ENCODE peak calls at places on chromosomes 1 and 21, in seven cellular contexts. V, X, L, Z, B, G and W are unnamed samples.

GRCh38 chr1:245715970-245716369 is 561.2 kb downstream of the KIF26B start:
- DNase-seq in L (no peak), V (no peak), G (no peak), Z (no peak), B (peak; percentile 88), X (no peak), W (peak; percentile 55)

GRCh38 chr1:156090822-156091188 is 8.5 kb upstream of the MEX3A start:
- DNase-seq in L (peak; percentile 78), G (peak; percentile 96), V (peak; percentile 90), X (peak; percentile 83), B (peak; percentile 92), Z (peak; percentile 96), W (peak; percentile 83)

GRCh38 chr1:94522304-94522703 is 19.3 kb downstream of the F3 start:
- DNase-seq in G (no peak), B (peak; percentile 70), L (no peak), X (no peak), Z (peak; percentile 52), V (peak; percentile 21), W (no peak)

GRCh38 chr1:45014403-45015028 is 2.5 kb downstream of the UROD start:
- DNase-seq in Z (peak; percentile 91), X (peak; percentile 65), B (peak; percentile 77), L (peak; percentile 71), G (peak; percentile 90), V (peak; percentile 85), W (peak; percentile 84)

GRCh38 chr1:2556277-2557145 is at the start of gene TNFRSF14:
- DNase-seq in G (peak; percentile 90), L (peak; percentile 61), V (no peak), X (peak; percentile 56), Z (no peak), B (no peak), W (no peak)

GRCh38 chr21:34367320-34367935 is 3.6 kb downstream of the KCNE2 start:
- DNase-seq in L (peak; percentile 20), V (peak; percentile 44), X (no peak), G (peak; percentile 66), Z (peak; percentile 74), B (peak; percentile 78), W (peak; percentile 81)

GRCh38 chr21:25133939-25134338 is 473.3 kb downstream of the MRPL39 start:
- DNase-seq in V (no peak), Z (no peak), L (no peak), X (no peak), G (no peak), B (no peak), W (peak; percentile 43)

GRCh38 chr1:172916126-172916525 is 134.6 kb downstream of the TNFSF18 start:
- DNase-seq in B (peak; percentile 48), Z (no peak), L (no peak), G (no peak), V (no peak), X (no peak), W (no peak)

GRCh38 chr1:178046856-178047255 is 47.0 kb upstream of the RASAL2 start:
- DNase-seq in G (no peak), Z (no peak), V (no peak), B (no peak), X (no peak), L (no peak), W (no peak)

GRCh38 chr1:3352084-3352951 is 102.1 kb upstream of the ARHGEF16 start:
- DNase-seq in V (peak; percentile 54), G (no peak), B (peak; percentile 72), X (no peak), L (no peak), Z (peak; percentile 57), W (no peak)

GRCh38 chr1:31943546-31944184 is 5.5 kb upstream of the PTP4A2 start:
- DNase-seq in B (no peak), L (no peak), V (no peak), G (peak; percentile 65), Z (no peak), X (no peak), W (no peak)

GRCh38 chr1:174222166-174222949 is 63.0 kb downstream of the RABGAP1L start:
- DNase-seq in V (no peak), L (no peak), B (peak; percentile 33), G (no peak), X (no peak), Z (no peak), W (no peak)

GRCh38 chr1:25011270-25011669 is 81.2 kb upstream of the RUNX3 start:
- DNase-seq in X (no peak), Z (no peak), B (no peak), G (no peak), L (no peak), V (no peak), W (no peak)

GRCh38 chr21:35862969-35863368 is 197.4 kb downstream of the SETD4 start:
- DNase-seq in V (no peak), X (no peak), Z (no peak), G (no peak), B (no peak), L (no peak), W (no peak)

GRCh38 chr1:94322696-94323095 is 85.3 kb upstream of the ARHGAP29 start:
- DNase-seq in V (no peak), L (no peak), B (peak; percentile 79), X (no peak), G (no peak), Z (no peak), W (peak; percentile 83)

GRCh38 chr1:92583821-92584760 is 97.4 kb upstream of the GFI1 start:
- DNase-seq in V (no peak), Z (no peak), G (no peak), B (peak; percentile 36), L (no peak), X (no peak), W (no peak)

GRCh38 chr1:109249654-109250401 is 489 bp downstream of the CELSR2 start:
- DNase-seq in B (no peak), Z (no peak), L (no peak), G (no peak), V (peak; percentile 56), X (no peak), W (no peak)

GRCh38 chr21:35366348-35367085 is 317.4 kb upstream of the RUNX1 start:
- DNase-seq in G (no peak), V (no peak), Z (no peak), B (no peak), X (no peak), L (peak; percentile 37), W (no peak)

GRCh38 chr1:200887772-200888348 is 6.8 kb upstream of the INAVA start:
- DNase-seq in B (no peak), Z (no peak), L (no peak), V (no peak), G (no peak), X (no peak), W (no peak)

GRCh38 chr1:180042994-180043622 is 88.5 kb downstream of the CEP350 start:
- DNase-seq in G (no peak), Z (no peak), B (no peak), V (no peak), X (no peak), L (no peak), W (no peak)

GRCh38 chr1:187942986-187943385 is 1114.2 kb downstream of the PLA2G4A start:
- DNase-seq in L (no peak), Z (no peak), B (peak; percentile 9), G (no peak), X (no peak), V (no peak), W (no peak)

GRCh38 chr1:43934279-43934985 is 831 bp downstream of the ARTN start:
- DNase-seq in Z (peak; percentile 91), V (peak; percentile 82), G (peak; percentile 83), L (peak; percentile 54), X (peak; percentile 23), B (peak; percentile 44), W (peak; percentile 69)

GRCh38 chr1:173148538-173148937 is 58.6 kb downstream of the TNFSF4 start:
- DNase-seq in X (no peak), B (no peak), Z (no peak), L (no peak), G (no peak), V (no peak), W (peak; percentile 6)

GRCh38 chr21:34970126-34970525 is 79.0 kb downstream of the RUNX1 start:
- DNase-seq in Z (no peak), B (no peak), G (no peak), L (no peak), V (no peak), X (no peak), W (no peak)

GRCh38 chr1:110196917-110197782 is 13.0 kb upstream of the KCNC4 start:
- DNase-seq in V (peak; percentile 57), B (peak; percentile 26), L (no peak), G (peak; percentile 81), X (peak; percentile 17), Z (peak; percentile 39), W (peak; percentile 41)

GRCh38 chr1:25117233-25117823 is 115.0 kb downstream of the SYF2 start:
- DNase-seq in Z (peak; percentile 55), B (no peak), X (no peak), L (no peak), V (no peak), G (no peak), W (no peak)

GRCh38 chr1:94920061-94920460 is 6.8 kb downstream of the CNN3 start:
- DNase-seq in G (no peak), Z (no peak), B (no peak), V (no peak), L (no peak), X (no peak), W (no peak)

GRCh38 chr1:207052736-207053545 is at the start of gene PFKFB2:
- DNase-seq in Z (peak; percentile 100), V (peak; percentile 99), L (peak; percentile 96), G (peak; percentile 98), X (peak; percentile 89), B (peak; percentile 98), W (peak; percentile 92)

GRCh38 chr1:6601865-6602668 is 602 bp downstream of the KLHL21 start:
- DNase-seq in B (no peak), X (peak; percentile 23), L (no peak), V (peak; percentile 44), G (peak; percentile 75), Z (no peak), W (no peak)

GRCh38 chr21:17250651-17251294 is 262.1 kb upstream of the CXADR start:
- DNase-seq in G (no peak), V (no peak), X (no peak), B (no peak), Z (no peak), L (no peak), W (no peak)

GRCh38 chr1:66354311-66354922 is 179.5 kb upstream of the SGIP1 start:
- DNase-seq in V (no peak), L (no peak), B (no peak), G (no peak), X (no peak), Z (no peak), W (peak; percentile 88)

GRCh38 chr1:40720493-40720892 is 29.0 kb downstream of the NFYC start:
- DNase-seq in X (no peak), L (no peak), G (no peak), V (no peak), B (no peak), Z (no peak), W (no peak)

GRCh38 chr1:27478098-27478497 is 11.9 kb downstream of the WASF2 start:
- DNase-seq in Z (no peak), L (no peak), V (no peak), B (no peak), X (no peak), G (no peak), W (no peak)